ENCODE peak calls at places on chromosome 1, in five cellular contexts. B is activated T-cell treated with anti-CD3 and anti-CD28 coated beads, Interleukin-2, amount 50 U/mL, for 48 hours; W is memory B cell; H is immature natural killer cell; D is myocyte. J is an unnamed sample.

GRCh38 chr1:39672551-39672947 is 642 bp upstream of the NT5C1A start:
- DNase-seq in D (no peak), W (no peak), B (peak), H (no peak), J (no peak)

GRCh38 chr1:63877816-63878215 is 104.0 kb downstream of the ROR1 start:
- DNase-seq in W (no peak), B (no peak), H (no peak), D (peak), J (no peak)

GRCh38 chr1:111621050-111621449 is 1.5 kb downstream of the RAP1A start:
- DNase-seq in B (no peak), W (no peak), D (no peak), H (peak), J (no peak)

GRCh38 chr1:60073605-60074278 is at the start of gene C1orf87:
- DNase-seq in D (no peak), H (no peak), W (no peak), B (no peak), J (no peak)

GRCh38 chr1:208475951-208476824 is 232.0 kb upstream of the PLXNA2 start:
- DNase-seq in H (no peak), W (no peak), D (no peak), B (no peak), J (no peak)

GRCh38 chr1:23273450-23274133 is 56.3 kb upstream of the HTR1D start:
- DNase-seq in B (no peak), H (no peak), W (no peak), D (peak), J (no peak)

GRCh38 chr1:97911266-97912215 is 9.3 kb downstream of the DPYD start:
- DNase-seq in D (no peak), W (no peak), H (no peak), B (no peak), J (no peak)

GRCh38 chr1:3814771-3815561 is 18.7 kb upstream of the LRRC47 start:
- DNase-seq in H (no peak), W (no peak), D (no peak), B (no peak), J (no peak)

GRCh38 chr1:54580856-54581550 is 33.0 kb downstream of the ACOT11 start:
- DNase-seq in D (no peak), H (no peak), W (no peak), B (no peak), J (no peak)

GRCh38 chr1:43315481-43315880 is 14.7 kb downstream of the TIE1 start:
- DNase-seq in W (no peak), D (no peak), H (no peak), B (no peak), J (no peak)

J was measured in GM12892.